ENCODE peak calls at places on chromosomes 16 and 17, in six cellular contexts. V, O, N, D, L and F are unnamed samples.

GRCh38 chr16:2829501-2830354 is at the start of gene ZG16B:
- DNase-seq in N (peak), V (no peak), O (no peak), L (no peak), D (no peak), F (no peak)

GRCh38 chr17:8079291-8080207 is 8.0 kb downstream of the ALOX12B start:
- DNase-seq in N (peak), D (peak), L (peak), V (peak), O (peak), F (peak)

GRCh38 chr17:47165137-47165536 is 24.0 kb downstream of the CDC27 start:
- DNase-seq in N (no peak), V (no peak), L (no peak), O (no peak), D (no peak), F (no peak)

GRCh38 chr17:81648707-81649085 is 7.6 kb downstream of the PDE6G start:
- DNase-seq in L (no peak), N (no peak), O (no peak), V (no peak), D (no peak), F (no peak)

GRCh38 chr17:8123695-8124349 is at the start of gene HES7:
- DNase-seq in N (peak), D (no peak), V (no peak), L (no peak), O (no peak), F (no peak)

GRCh38 chr16:55257971-55258613 is 65.9 kb upstream of the IRX6 start:
- DNase-seq in D (peak), V (peak), N (peak), O (no peak), L (peak), F (no peak)

GRCh38 chr17:75814900-75815373 is 29.3 kb downstream of the UNC13D start:
- DNase-seq in V (peak), D (no peak), N (peak), L (no peak), O (peak), F (no peak)

GRCh38 chr17:9845306-9845705 is 19.6 kb downstream of the GLP2R start:
- DNase-seq in V (no peak), N (no peak), O (no peak), D (no peak), L (no peak), F (no peak)

GRCh38 chr16:21277927-21278706 is at the start of gene CRYM:
- DNase-seq in D (peak), N (peak), L (peak), O (no peak), V (peak), F (peak)

GRCh38 chr16:79096246-79096645 is 504.3 kb downstream of the MAF start:
- DNase-seq in D (no peak), O (no peak), L (no peak), V (no peak), N (no peak), F (no peak)